ENCODE peak calls at places on chromosomes 6 and 20, in eight cellular contexts. One of them, this sample, is unnamed.

GRCh38 chr6:151757506-151757955 is 50.0 kb upstream of the ESR1 start:
- DNase-seq in esophagus muscularis mucosa: no peak
- DNase-seq in A549: no peak
- DNase-seq in SK-N-SH: no peak
- DNase-seq in tibial nerve: no peak
- DNase-seq in HepG2: peak
- DNase-seq in GM12878: peak
- DNase-seq in transverse colon: peak
- DNase-seq in this sample: no peak

GRCh38 chr20:37828584-37829527 is 74.1 kb upstream of the VSTM2L start:
- DNase-seq in esophagus muscularis mucosa: no peak
- DNase-seq in A549: no peak
- DNase-seq in SK-N-SH: no peak
- DNase-seq in tibial nerve: no peak
- DNase-seq in HepG2: no peak
- DNase-seq in GM12878: no peak
- DNase-seq in transverse colon: no peak
- DNase-seq in this sample: no peak

GRCh38 chr6:35419431-35419830 is 32.7 kb upstream of the FANCE start:
- DNase-seq in esophagus muscularis mucosa: no peak
- DNase-seq in A549: peak
- DNase-seq in SK-N-SH: no peak
- DNase-seq in tibial nerve: no peak
- DNase-seq in HepG2: peak
- DNase-seq in GM12878: no peak
- DNase-seq in transverse colon: no peak
- DNase-seq in this sample: no peak

GRCh38 chr20:33211817-33212424 is 5.2 kb upstream of the BPIFA3 start:
- DNase-seq in esophagus muscularis mucosa: no peak
- DNase-seq in A549: peak
- DNase-seq in SK-N-SH: peak
- DNase-seq in tibial nerve: no peak
- DNase-seq in HepG2: peak
- DNase-seq in GM12878: no peak
- DNase-seq in transverse colon: peak
- DNase-seq in this sample: no peak

GRCh38 chr6:166344240-166344639 is 1.9 kb upstream of the SFT2D1 start:
- DNase-seq in esophagus muscularis mucosa: no peak
- DNase-seq in A549: no peak
- DNase-seq in SK-N-SH: no peak
- DNase-seq in tibial nerve: no peak
- DNase-seq in HepG2: no peak
- DNase-seq in GM12878: no peak
- DNase-seq in transverse colon: no peak
- DNase-seq in this sample: no peak

GRCh38 chr6:14068133-14068532 is 49.4 kb upstream of the CD83 start:
- DNase-seq in esophagus muscularis mucosa: no peak
- DNase-seq in A549: no peak
- DNase-seq in SK-N-SH: no peak
- DNase-seq in tibial nerve: no peak
- DNase-seq in HepG2: no peak
- DNase-seq in GM12878: no peak
- DNase-seq in transverse colon: no peak
- DNase-seq in this sample: no peak

GRCh38 chr6:170292778-170293164 is 1.9 kb upstream of the DLL1 start:
- DNase-seq in esophagus muscularis mucosa: no peak
- DNase-seq in A549: peak
- DNase-seq in SK-N-SH: peak
- DNase-seq in tibial nerve: no peak
- DNase-seq in HepG2: no peak
- DNase-seq in GM12878: no peak
- DNase-seq in transverse colon: no peak
- DNase-seq in this sample: peak

GRCh38 chr6:101015541-101015940 is 134.4 kb upstream of the ASCC3 start:
- DNase-seq in esophagus muscularis mucosa: no peak
- DNase-seq in A549: no peak
- DNase-seq in SK-N-SH: no peak
- DNase-seq in tibial nerve: no peak
- DNase-seq in HepG2: no peak
- DNase-seq in GM12878: no peak
- DNase-seq in transverse colon: no peak
- DNase-seq in this sample: no peak

GRCh38 chr6:137390264-137390787 is 103.9 kb downstream of the OLIG3 start:
- DNase-seq in esophagus muscularis mucosa: no peak
- DNase-seq in A549: no peak
- DNase-seq in SK-N-SH: no peak
- DNase-seq in tibial nerve: no peak
- DNase-seq in HepG2: no peak
- DNase-seq in GM12878: no peak
- DNase-seq in transverse colon: no peak
- DNase-seq in this sample: no peak

GRCh38 chr6:165219629-165220028 is 89.8 kb downstream of the C6orf118 start:
- DNase-seq in esophagus muscularis mucosa: peak
- DNase-seq in A549: no peak
- DNase-seq in SK-N-SH: no peak
- DNase-seq in tibial nerve: no peak
- DNase-seq in HepG2: no peak
- DNase-seq in GM12878: no peak
- DNase-seq in transverse colon: no peak
- DNase-seq in this sample: no peak

GRCh38 chr6:14710421-14710820 is 535.4 kb upstream of the JARID2 start:
- DNase-seq in esophagus muscularis mucosa: no peak
- DNase-seq in A549: no peak
- DNase-seq in SK-N-SH: no peak
- DNase-seq in tibial nerve: no peak
- DNase-seq in HepG2: no peak
- DNase-seq in GM12878: no peak
- DNase-seq in transverse colon: no peak
- DNase-seq in this sample: no peak

GRCh38 chr6:72825265-72825918 is 203.5 kb downstream of the KCNQ5 start:
- DNase-seq in esophagus muscularis mucosa: no peak
- DNase-seq in A549: peak
- DNase-seq in SK-N-SH: no peak
- DNase-seq in tibial nerve: no peak
- DNase-seq in HepG2: no peak
- DNase-seq in GM12878: peak
- DNase-seq in transverse colon: no peak
- DNase-seq in this sample: no peak

GRCh38 chr6:27867051-27867940 is 44.9 kb downstream of the OR2B2 start:
- DNase-seq in esophagus muscularis mucosa: no peak
- DNase-seq in A549: peak
- DNase-seq in SK-N-SH: peak
- DNase-seq in tibial nerve: peak
- DNase-seq in HepG2: peak
- DNase-seq in GM12878: peak
- DNase-seq in transverse colon: peak
- DNase-seq in this sample: peak

DNA sequence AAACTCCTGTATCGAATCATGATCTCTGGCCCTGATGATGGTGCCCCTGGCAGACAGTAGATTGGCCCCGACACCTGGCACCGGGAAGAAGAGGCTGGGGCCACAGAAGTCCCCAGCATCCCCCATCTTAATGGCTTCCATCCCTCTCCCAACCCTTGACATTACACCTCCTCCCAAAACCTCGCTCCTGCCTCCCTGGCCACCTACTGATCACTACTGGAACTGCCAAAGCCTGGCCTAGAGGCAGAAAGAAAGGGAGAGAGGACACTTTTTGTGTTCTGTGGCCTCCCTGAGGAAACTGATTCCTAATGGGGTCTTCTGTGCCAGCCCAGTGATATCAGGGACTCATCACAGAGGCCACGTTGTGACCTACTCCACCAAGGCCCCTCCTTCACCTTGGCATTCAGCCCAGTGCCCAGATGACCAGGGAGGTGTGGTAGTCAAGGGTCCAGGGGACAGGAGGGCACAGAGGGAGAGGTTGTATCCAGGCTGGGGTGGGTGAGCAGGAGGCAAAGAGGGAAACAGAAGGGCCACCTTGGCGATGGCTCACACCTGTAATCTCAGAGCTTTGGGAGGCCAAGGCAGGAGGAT is 6.1 kb downstream of the C20orf173 start:
- DNase-seq in esophagus muscularis mucosa: no peak
- DNase-seq in A549: peak
- DNase-seq in SK-N-SH: peak
- DNase-seq in tibial nerve: peak
- DNase-seq in HepG2: peak
- DNase-seq in GM12878: no peak
- DNase-seq in transverse colon: no peak
- DNase-seq in this sample: no peak
- TF ChIP-seq CTCF in esophagus muscularis mucosa: no peak
- TF ChIP-seq CTCF in A549: peak
- TF ChIP-seq CTCF in SK-N-SH: peak
- TF ChIP-seq CTCF in tibial nerve: peak
- TF ChIP-seq CTCF in HepG2: peak
- TF ChIP-seq CTCF in GM12878: peak
- TF ChIP-seq CTCF in transverse colon: no peak
- TF ChIP-seq CTCF in this sample: no peak

GRCh38 chr6:113017316-113017715 is 670.2 kb downstream of the RFPL4B start:
- DNase-seq in esophagus muscularis mucosa: no peak
- DNase-seq in A549: no peak
- DNase-seq in SK-N-SH: no peak
- DNase-seq in tibial nerve: no peak
- DNase-seq in HepG2: no peak
- DNase-seq in GM12878: no peak
- DNase-seq in transverse colon: no peak
- DNase-seq in this sample: no peak

GRCh38 chr6:113015249-113015648 is 668.1 kb downstream of the RFPL4B start:
- DNase-seq in esophagus muscularis mucosa: no peak
- DNase-seq in A549: no peak
- DNase-seq in SK-N-SH: no peak
- DNase-seq in tibial nerve: no peak
- DNase-seq in HepG2: no peak
- DNase-seq in GM12878: no peak
- DNase-seq in transverse colon: no peak
- DNase-seq in this sample: no peak

GRCh38 chr6:113019176-113019575 is 672.0 kb downstream of the RFPL4B start:
- DNase-seq in esophagus muscularis mucosa: no peak
- DNase-seq in A549: no peak
- DNase-seq in SK-N-SH: no peak
- DNase-seq in tibial nerve: no peak
- DNase-seq in HepG2: no peak
- DNase-seq in GM12878: no peak
- DNase-seq in transverse colon: no peak
- DNase-seq in this sample: no peak

DNA sequence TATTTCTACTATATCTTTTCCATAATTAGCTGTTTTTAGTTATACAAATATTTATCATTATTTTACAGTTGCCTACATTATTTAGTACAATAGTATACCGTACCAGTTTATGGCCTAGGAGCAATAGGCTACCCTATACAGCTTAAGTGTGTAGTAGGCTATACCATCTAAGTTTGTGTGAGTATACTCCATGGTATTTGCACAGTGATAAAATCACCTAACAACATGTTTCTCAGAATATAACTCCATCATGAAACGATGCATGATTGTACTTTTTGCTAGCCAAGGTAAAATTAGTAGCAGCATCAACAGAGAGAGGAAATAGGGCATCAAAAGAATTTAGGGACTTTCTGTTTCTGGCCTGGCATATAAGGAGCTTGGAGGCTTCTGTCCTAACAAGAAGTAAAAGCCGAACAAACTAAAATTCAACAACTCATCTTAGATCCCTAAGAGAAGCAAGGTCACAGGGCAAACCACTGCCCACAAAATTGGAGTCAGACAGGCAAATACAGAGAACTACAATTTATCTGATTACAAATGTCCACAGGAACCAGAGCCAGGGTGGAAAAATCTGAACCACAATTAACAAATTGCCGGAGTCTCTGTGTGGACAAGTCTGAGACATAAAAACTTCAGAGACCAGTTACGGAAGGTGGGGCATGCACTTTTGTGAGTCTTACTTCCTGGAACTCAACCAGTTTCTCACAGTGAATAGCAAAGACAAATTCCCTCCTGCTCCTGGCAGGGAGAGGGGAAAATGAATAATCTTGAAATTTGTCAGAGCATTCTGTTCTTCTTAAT is 671.4 kb downstream of the RFPL4B start:
- DNase-seq in esophagus muscularis mucosa: no peak
- DNase-seq in A549: no peak
- DNase-seq in SK-N-SH: no peak
- DNase-seq in tibial nerve: peak
- DNase-seq in HepG2: no peak
- DNase-seq in GM12878: no peak
- DNase-seq in transverse colon: peak
- DNase-seq in this sample: peak
- TF ChIP-seq EP300 in esophagus muscularis mucosa: no peak
- TF ChIP-seq EP300 in A549: no peak
- TF ChIP-seq EP300 in SK-N-SH: peak
- TF ChIP-seq EP300 in tibial nerve: no peak
- TF ChIP-seq EP300 in HepG2: no peak
- TF ChIP-seq EP300 in GM12878: no peak
- TF ChIP-seq EP300 in transverse colon: no peak
- TF ChIP-seq EP300 in this sample: no peak

GRCh38 chr20:50824137-50824536 is 29.3 kb downstream of the BCAS4 start:
- DNase-seq in esophagus muscularis mucosa: no peak
- DNase-seq in A549: peak
- DNase-seq in SK-N-SH: no peak
- DNase-seq in tibial nerve: peak
- DNase-seq in HepG2: no peak
- DNase-seq in GM12878: no peak
- DNase-seq in transverse colon: no peak
- DNase-seq in this sample: peak

GRCh38 chr20:50820515-50821256 is 25.8 kb downstream of the BCAS4 start:
- DNase-seq in esophagus muscularis mucosa: no peak
- DNase-seq in A549: no peak
- DNase-seq in SK-N-SH: no peak
- DNase-seq in tibial nerve: no peak
- DNase-seq in HepG2: no peak
- DNase-seq in GM12878: no peak
- DNase-seq in transverse colon: no peak
- DNase-seq in this sample: no peak

GRCh38 chr20:50821994-50822393 is 27.1 kb downstream of the BCAS4 start:
- DNase-seq in esophagus muscularis mucosa: no peak
- DNase-seq in A549: no peak
- DNase-seq in SK-N-SH: no peak
- DNase-seq in tibial nerve: no peak
- DNase-seq in HepG2: no peak
- DNase-seq in GM12878: no peak
- DNase-seq in transverse colon: no peak
- DNase-seq in this sample: no peak

GRCh38 chr20:50821257-50821921 is 26.5 kb downstream of the BCAS4 start:
- DNase-seq in esophagus muscularis mucosa: no peak
- DNase-seq in A549: no peak
- DNase-seq in SK-N-SH: no peak
- DNase-seq in tibial nerve: no peak
- DNase-seq in HepG2: no peak
- DNase-seq in GM12878: no peak
- DNase-seq in transverse colon: no peak
- DNase-seq in this sample: no peak

GRCh38 chr20:50823319-50823718 is 28.5 kb downstream of the BCAS4 start:
- DNase-seq in esophagus muscularis mucosa: no peak
- DNase-seq in A549: no peak
- DNase-seq in SK-N-SH: no peak
- DNase-seq in tibial nerve: no peak
- DNase-seq in HepG2: no peak
- DNase-seq in GM12878: no peak
- DNase-seq in transverse colon: no peak
- DNase-seq in this sample: no peak
- H3K4me3 ChIP-seq in esophagus muscularis mucosa: no peak
- H3K4me3 ChIP-seq in A549: no peak
- H3K4me3 ChIP-seq in SK-N-SH: no peak
- H3K4me3 ChIP-seq in tibial nerve: no peak
- H3K4me3 ChIP-seq in HepG2: no peak
- H3K4me3 ChIP-seq in GM12878: no peak
- H3K4me3 ChIP-seq in transverse colon: no peak
- H3K4me3 ChIP-seq in this sample: no peak

GRCh38 chr6:44001318-44001868 is 125.9 kb downstream of the MRPL14 start:
- DNase-seq in esophagus muscularis mucosa: no peak
- DNase-seq in A549: peak
- DNase-seq in SK-N-SH: peak
- DNase-seq in tibial nerve: no peak
- DNase-seq in HepG2: peak
- DNase-seq in GM12878: peak
- DNase-seq in transverse colon: no peak
- DNase-seq in this sample: no peak
- TF ChIP-seq CTCF in esophagus muscularis mucosa: no peak
- TF ChIP-seq CTCF in A549: peak
- TF ChIP-seq CTCF in SK-N-SH: peak
- TF ChIP-seq CTCF in tibial nerve: peak
- TF ChIP-seq CTCF in HepG2: peak
- TF ChIP-seq CTCF in GM12878: peak
- TF ChIP-seq CTCF in transverse colon: peak
- TF ChIP-seq CTCF in this sample: no peak

This sample was measured in sigmoid colon.